ENCODE peak calls at places on chromosome 10, in nine cellular contexts. Y is mammary epithelial cell, G is GM12878, B is IMR-90, R is OCI-LY7, E is dorsolateral prefrontal cortex, X is colonic mucosa, F is adipocyte, W is fibroblast of mammary gland. O is an unnamed sample.

GRCh38 chr10:63718006-63718405 is 196.8 kb downstream of the REEP3 start:
- DNase-seq in R (no peak), X (no peak), E (no peak), B (no peak), F (no peak), Y (peak), W (no peak), G (no peak), O (peak)

GRCh38 chr10:35089641-35090161 is 440 bp downstream of the CUL2 start:
- DNase-seq in B (peak), Y (peak), X (no peak), G (no peak), F (peak), E (no peak), W (peak), R (peak), O (peak)

GRCh38 chr10:125023269-125023668 is 81.3 kb downstream of the ZRANB1 start:
- DNase-seq in X (no peak), E (no peak), W (no peak), R (no peak), F (no peak), G (no peak), Y (no peak), B (no peak), O (no peak)

GRCh38 chr10:119531067-119531466 is 11.5 kb downstream of the RGS10 start:
- DNase-seq in X (no peak), R (no peak), E (no peak), B (peak), G (no peak), Y (no peak), W (no peak), F (peak), O (no peak)

GRCh38 chr10:95513008-95513589 is 48.1 kb downstream of the SORBS1 start:
- DNase-seq in F (no peak), Y (no peak), X (peak), G (no peak), B (no peak), R (no peak), W (no peak), E (no peak), O (no peak)

GRCh38 chr10:23514321-23514720 is 75.4 kb downstream of the OTUD1 start:
- DNase-seq in W (peak), Y (peak), X (no peak), B (no peak), E (no peak), R (no peak), G (no peak), F (no peak), O (no peak)

GRCh38 chr10:73083234-73083633 is 13.4 kb downstream of the P4HA1 start:
- DNase-seq in R (no peak), X (no peak), W (peak), Y (no peak), F (peak), B (peak), G (no peak), E (no peak), O (no peak)

GRCh38 chr10:3452234-3452633 is 279.7 kb upstream of the PITRM1 start:
- DNase-seq in G (no peak), F (peak), R (no peak), Y (peak), X (peak), B (peak), E (no peak), W (peak), O (peak)

GRCh38 chr10:27240212-27240890 is at the start of gene ACBD5:
- DNase-seq in W (peak), G (peak), B (peak), F (peak), R (peak), Y (peak), E (peak), X (peak), O (peak)

GRCh38 chr10:70699659-70700174 is 27.4 kb downstream of the ADAMTS14 start:
- DNase-seq in R (peak), E (no peak), X (no peak), F (no peak), Y (no peak), W (peak), B (no peak), G (no peak), O (no peak)

GRCh38 chr10:111281516-111281915 is 204.7 kb downstream of the ADRA2A start:
- DNase-seq in Y (peak), R (no peak), F (peak), G (no peak), E (no peak), B (no peak), W (peak), X (no peak), O (no peak)

GRCh38 chr10:96365571-96365970 is 6.8 kb upstream of the OPALIN start:
- DNase-seq in X (no peak), B (no peak), R (no peak), Y (no peak), F (no peak), G (no peak), E (no peak), W (no peak), O (no peak)

GRCh38 chr10:5094265-5095205 is at the start of gene AKR1C3:
- DNase-seq in E (no peak), F (peak), X (peak), Y (peak), B (peak), G (no peak), W (peak), R (peak), O (peak)

GRCh38 chr10:5092848-5093790 is 1.1 kb upstream of the AKR1C3 start:
- DNase-seq in W (no peak), X (no peak), F (no peak), E (no peak), B (no peak), Y (no peak), G (no peak), R (no peak), O (no peak)

GRCh38 chr10:5092375-5092774 is 1.8 kb upstream of the AKR1C3 start:
- DNase-seq in X (no peak), B (no peak), F (no peak), E (no peak), G (no peak), R (no peak), Y (no peak), W (no peak), O (no peak)

GRCh38 chr10:5096108-5096507 is 1.9 kb downstream of the AKR1C3 start:
- DNase-seq in X (no peak), W (no peak), E (no peak), R (no peak), B (no peak), Y (no peak), G (no peak), F (no peak), O (no peak)

DNA sequence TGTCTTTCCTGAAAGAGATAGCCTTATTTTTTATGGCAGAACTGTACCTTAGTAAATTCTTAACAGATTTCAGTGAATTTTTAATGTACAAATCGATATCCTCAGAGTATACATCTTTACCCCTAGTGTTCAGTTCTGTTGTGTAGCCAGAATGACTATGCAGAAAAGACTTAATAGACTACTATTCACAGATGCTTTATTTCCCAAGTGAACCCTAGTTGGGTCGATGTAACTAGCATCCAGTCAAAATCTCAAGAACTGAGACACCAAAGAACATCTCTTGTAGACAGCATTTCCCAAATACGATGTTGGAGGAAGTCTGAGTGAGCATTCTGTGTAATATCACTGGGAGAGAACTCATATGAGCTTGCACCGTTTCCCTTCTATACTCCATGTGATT is 1.5 kb downstream of the AKR1C3 start:
- DNase-seq in B (no peak), F (peak), G (no peak), R (no peak), X (no peak), E (no peak), Y (no peak), W (peak), O (no peak)
- H3K4me3 ChIP-seq in B (no peak), F (peak), G (no peak), R (no peak), X (peak), E (peak), Y (peak), W (peak), O (no peak)

DNA sequence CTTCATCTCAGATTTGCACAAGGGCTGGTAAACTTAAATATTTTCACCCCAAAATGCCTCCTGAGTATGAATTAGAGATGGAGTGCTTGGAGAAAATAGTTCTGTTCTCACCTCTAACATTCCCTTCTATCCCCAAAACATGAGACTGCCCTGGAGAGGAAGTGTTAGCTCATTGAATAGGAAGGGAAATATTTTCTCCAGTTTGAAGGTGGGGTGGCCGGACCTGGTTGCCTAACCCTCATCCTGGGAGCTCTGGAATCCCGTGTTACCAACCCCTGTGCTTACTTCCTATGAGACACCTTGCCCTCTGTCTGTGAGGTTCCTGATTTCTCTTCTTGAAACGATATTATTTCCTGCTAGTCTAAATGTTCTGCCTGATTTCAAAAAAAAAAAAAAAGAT is 782 bp downstream of the IFIT2 start:
- DNase-seq in R (no peak), X (no peak), B (no peak), F (peak), E (no peak), G (no peak), Y (peak), W (no peak), O (no peak)
- H3K4me3 ChIP-seq in R (peak), X (peak), B (no peak), F (peak), E (peak), G (peak), Y (peak), W (peak), O (peak)

GRCh38 chr10:118017850-118018249 is 28.9 kb downstream of the RAB11FIP2 start:
- DNase-seq in B (no peak), Y (no peak), F (no peak), X (no peak), R (no peak), G (no peak), E (no peak), W (no peak), O (no peak)

GRCh38 chr10:118013078-118013568 is 33.6 kb downstream of the RAB11FIP2 start:
- DNase-seq in X (no peak), Y (no peak), R (no peak), E (no peak), B (no peak), F (no peak), G (no peak), W (no peak), O (no peak)

GRCh38 chr10:118020365-118020764 is 26.4 kb downstream of the RAB11FIP2 start:
- DNase-seq in F (no peak), E (no peak), X (no peak), Y (no peak), R (no peak), W (no peak), G (no peak), B (no peak), O (no peak)

DNA sequence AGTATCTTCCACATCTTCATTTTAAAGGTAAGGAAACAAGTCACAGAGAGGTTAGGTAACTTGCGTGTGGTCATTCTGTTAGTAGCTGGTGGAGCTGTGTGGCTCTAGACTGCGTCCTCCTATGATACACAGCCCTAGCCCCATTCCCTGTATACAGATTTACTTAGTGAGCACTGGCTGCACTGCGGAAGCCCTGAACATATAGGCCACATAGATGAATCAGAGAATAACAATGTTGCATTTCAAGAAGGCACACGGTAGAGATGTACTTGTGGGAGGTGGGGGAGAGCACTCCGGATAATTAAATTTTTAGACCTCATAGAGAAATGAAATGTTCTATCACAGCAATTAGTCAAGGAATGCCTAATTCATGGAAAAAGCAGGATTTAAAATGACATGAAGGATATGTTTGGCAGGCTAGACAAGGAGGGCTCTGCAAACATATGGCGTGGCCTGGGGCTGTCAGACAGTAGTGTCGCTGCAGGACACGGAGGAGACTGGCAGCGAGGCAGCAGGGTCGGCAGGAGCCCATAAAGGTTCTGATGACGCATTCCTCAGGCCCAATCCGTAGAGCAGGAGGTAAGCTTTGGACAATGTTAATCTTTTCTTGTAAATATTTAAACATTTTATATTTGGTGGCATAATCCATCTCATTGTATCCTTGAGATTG is 29.5 kb downstream of the RAB11FIP2 start:
- DNase-seq in F (no peak), E (no peak), B (no peak), R (no peak), G (no peak), Y (no peak), W (no peak), X (no peak), O (no peak)
- H3K4me3 ChIP-seq in F (no peak), E (no peak), B (no peak), R (no peak), G (no peak), Y (no peak), W (no peak), X (no peak), O (no peak)

GRCh38 chr10:29315814-29316213 is 26.9 kb downstream of the LYZL1 start:
- DNase-seq in B (no peak), W (no peak), F (no peak), G (no peak), X (no peak), E (no peak), R (no peak), Y (no peak), O (no peak)
- H3K4me3 ChIP-seq in B (no peak), W (no peak), F (no peak), G (no peak), X (no peak), E (no peak), R (no peak), Y (no peak), O (no peak)

GRCh38 chr10:129656642-129657041 is 189.6 kb downstream of the MGMT start:
- DNase-seq in Y (no peak), E (no peak), W (no peak), R (no peak), G (no peak), X (no peak), B (no peak), F (no peak), O (no peak)

GRCh38 chr10:129657297-129657974 is 190.4 kb downstream of the MGMT start:
- DNase-seq in F (no peak), E (no peak), G (no peak), X (no peak), R (no peak), W (no peak), Y (no peak), B (no peak), O (no peak)

GRCh38 chr10:129662386-129662785 is 195.3 kb downstream of the MGMT start:
- DNase-seq in R (no peak), E (no peak), X (no peak), Y (no peak), F (no peak), G (no peak), W (peak), B (no peak), O (peak)

GRCh38 chr10:129658673-129659072 is 191.6 kb downstream of the MGMT start:
- DNase-seq in W (no peak), Y (no peak), E (no peak), R (peak), G (no peak), F (peak), B (no peak), X (no peak), O (no peak)

GRCh38 chr10:129659881-129660280 is 192.8 kb downstream of the MGMT start:
- DNase-seq in R (no peak), Y (no peak), E (no peak), F (no peak), G (no peak), W (no peak), X (no peak), B (no peak), O (no peak)
- H3K4me3 ChIP-seq in R (no peak), Y (no peak), E (no peak), F (peak), G (no peak), W (no peak), X (no peak), B (no peak), O (no peak)

GRCh38 chr10:72038458-72039001 is 49.8 kb downstream of the SPOCK2 start:
- DNase-seq in F (peak), W (peak), E (no peak), B (peak), G (no peak), Y (peak), R (no peak), X (no peak), O (peak)
- H3K4me3 ChIP-seq in F (no peak), W (no peak), E (no peak), B (no peak), G (no peak), Y (no peak), R (no peak), X (no peak), O (no peak)

GRCh38 chr10:112766636-112767035 is 183.4 kb upstream of the TCF7L2 start:
- DNase-seq in B (no peak), E (no peak), R (no peak), Y (peak), X (no peak), G (no peak), F (no peak), W (no peak), O (no peak)

GRCh38 chr10:112768121-112768520 is 181.9 kb upstream of the TCF7L2 start:
- DNase-seq in Y (no peak), F (no peak), G (no peak), X (no peak), W (no peak), E (no peak), B (no peak), R (no peak), O (peak)

GRCh38 chr10:112765717-112766235 is 184.3 kb upstream of the TCF7L2 start:
- DNase-seq in R (no peak), G (no peak), X (no peak), Y (no peak), F (no peak), B (no peak), W (no peak), E (no peak), O (no peak)

GRCh38 chr10:112769611-112770370 is 180.3 kb upstream of the TCF7L2 start:
- DNase-seq in X (no peak), E (no peak), G (no peak), Y (no peak), R (no peak), W (no peak), F (no peak), B (no peak), O (no peak)

DNA sequence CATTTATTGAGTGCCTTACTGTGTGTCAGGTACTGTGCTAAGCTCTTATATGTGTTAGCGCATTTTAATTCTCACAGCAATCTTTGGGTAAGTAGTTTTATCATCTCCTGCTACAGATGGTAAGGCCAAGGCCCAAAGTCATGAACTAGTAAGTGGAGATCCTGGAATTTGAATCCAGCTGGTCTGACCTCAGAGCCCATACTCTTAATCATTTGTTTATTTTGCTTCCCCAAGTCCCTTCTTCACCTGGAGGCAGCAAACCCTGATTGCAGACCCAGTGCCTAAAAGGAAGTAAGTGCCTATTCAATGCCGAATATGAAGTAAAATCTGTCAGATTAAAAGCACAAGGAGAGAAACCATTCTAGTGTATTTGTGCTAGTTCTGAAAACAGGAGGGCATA is 182.9 kb upstream of the TCF7L2 start:
- DNase-seq in W (no peak), F (no peak), G (no peak), B (peak), X (no peak), E (no peak), Y (no peak), R (no peak), O (no peak)
- H3K4me3 ChIP-seq in W (no peak), F (no peak), G (no peak), B (no peak), X (no peak), E (no peak), Y (no peak), R (no peak), O (no peak)

GRCh38 chr10:116744163-116744788 is 1.9 kb upstream of the HSPA12A start:
- DNase-seq in G (no peak), X (no peak), E (no peak), F (no peak), B (no peak), Y (no peak), W (no peak), R (no peak), O (no peak)

GRCh38 chr10:116743266-116744064 is 1.1 kb upstream of the HSPA12A start:
- DNase-seq in E (no peak), F (no peak), B (no peak), Y (no peak), G (no peak), W (no peak), X (no peak), R (no peak), O (no peak)

GRCh38 chr10:116742367-116743265 is at the start of gene HSPA12A:
- DNase-seq in W (peak), B (peak), G (no peak), X (peak), R (no peak), Y (peak), F (peak), E (peak), O (peak)

GRCh38 chr10:116740971-116741370 is 1.4 kb downstream of the HSPA12A start:
- DNase-seq in G (no peak), Y (no peak), E (no peak), W (no peak), X (no peak), F (no peak), B (no peak), R (no peak), O (no peak)

DNA sequence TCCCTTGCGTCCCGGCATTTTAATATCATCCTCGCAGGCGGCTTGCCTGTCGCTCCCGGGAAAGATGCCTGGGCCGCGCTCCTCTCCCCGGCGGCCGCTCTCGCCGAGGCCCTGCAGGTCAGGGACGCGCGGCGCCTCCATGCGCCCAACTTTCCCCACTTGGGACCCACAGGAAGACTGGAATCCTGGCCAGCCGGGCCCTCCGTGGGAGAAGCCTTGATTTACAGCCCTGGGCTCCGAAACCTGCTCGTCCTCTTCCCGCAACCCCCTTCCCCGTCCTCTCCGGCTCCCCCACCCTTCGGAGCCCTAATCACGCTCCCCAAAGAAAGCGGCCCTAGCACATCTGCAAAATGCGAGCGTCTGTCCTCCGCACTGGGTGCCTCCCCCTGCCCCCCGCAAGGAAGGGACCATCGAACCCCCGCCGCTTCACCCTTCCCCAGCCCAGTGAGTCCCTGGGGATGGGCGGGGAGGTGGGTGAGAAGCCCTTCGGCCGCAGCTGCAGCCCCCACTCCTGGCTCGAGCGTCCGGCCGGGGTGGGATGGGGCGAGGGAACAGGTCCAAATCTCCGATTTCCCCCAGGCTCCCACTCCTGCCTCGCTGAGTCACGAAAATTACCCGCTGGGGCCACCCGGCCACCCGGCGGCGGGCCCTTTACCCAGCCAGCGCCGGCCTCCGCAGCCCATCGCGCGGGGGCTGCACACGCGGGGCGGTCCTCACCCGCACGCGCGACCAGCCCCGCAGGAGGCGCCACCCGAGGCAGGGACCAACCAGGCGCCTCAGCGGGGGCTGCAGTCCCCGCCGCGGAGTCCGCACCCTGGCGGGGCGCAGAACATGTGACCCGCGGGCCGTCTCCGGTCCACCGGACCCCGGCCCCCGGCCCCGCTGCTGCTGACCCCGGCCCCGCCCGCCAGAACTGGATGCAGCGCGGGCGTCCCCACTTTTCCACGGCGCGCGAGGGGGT is 695 bp downstream of the HSPA12A start:
- DNase-seq in Y (no peak), E (peak), G (no peak), X (no peak), W (no peak), R (no peak), B (no peak), F (peak), O (no peak)
- H3K4me3 ChIP-seq in Y (peak), E (peak), G (peak), X (peak), W (peak), R (no peak), B (peak), F (peak), O (peak)

GRCh38 chr10:88883443-88883799 is 3.4 kb downstream of the STAMBPL1 start:
- DNase-seq in B (no peak), E (no peak), G (no peak), X (no peak), Y (no peak), R (peak), F (peak), W (no peak), O (no peak)
- H3K4me3 ChIP-seq in B (no peak), E (no peak), G (peak), X (no peak), Y (no peak), R (peak), F (peak), W (no peak), O (no peak)